ENCODE peak calls at places on chromosomes 3 and 15, in five cellular contexts. One of them, this sample, is unnamed.

GRCh38 chr15:58434334-58434888 is 2.6 kb downstream of the LIPC start:
- DNase-seq in ELF-1: peak; percentile 34
- DNase-seq in AML-193: no peak
- DNase-seq in globus pallidus: no peak
- DNase-seq in hypothalamus: no peak
- DNase-seq in this sample: no peak

GRCh38 chr3:102449341-102449740 is 14.5 kb downstream of the ZPLD1 start:
- DNase-seq in hypothalamus: no peak
- DNase-seq in ELF-1: no peak
- DNase-seq in AML-193: no peak
- DNase-seq in globus pallidus: no peak
- DNase-seq in this sample: no peak

GRCh38 chr3:5282703-5283102 is 95.2 kb downstream of the EDEM1 start:
- DNase-seq in globus pallidus: no peak
- DNase-seq in hypothalamus: no peak
- DNase-seq in ELF-1: no peak
- DNase-seq in AML-193: no peak
- DNase-seq in this sample: no peak

GRCh38 chr3:51975857-51976549 is 1.1 kb downstream of the ABHD14A start:
- DNase-seq in ELF-1: peak; percentile 54
- DNase-seq in AML-193: no peak
- DNase-seq in hypothalamus: peak; percentile 74
- DNase-seq in globus pallidus: peak; percentile 82
- DNase-seq in this sample: peak; percentile 83

GRCh38 chr15:38690737-38691332 is 126.2 kb upstream of the RASGRP1 start:
- DNase-seq in hypothalamus: no peak
- DNase-seq in ELF-1: peak; percentile 83
- DNase-seq in globus pallidus: peak; percentile 64
- DNase-seq in AML-193: peak; percentile 60
- DNase-seq in this sample: peak; percentile 81

GRCh38 chr15:89395996-89396395 is 61.4 kb upstream of the POLG start:
- DNase-seq in globus pallidus: no peak
- DNase-seq in AML-193: peak; percentile 93
- DNase-seq in ELF-1: no peak
- DNase-seq in hypothalamus: no peak
- DNase-seq in this sample: no peak

GRCh38 chr3:119570229-119570628 is 9.1 kb upstream of the ADPRH start:
- DNase-seq in AML-193: no peak
- DNase-seq in globus pallidus: peak; percentile 54
- DNase-seq in ELF-1: no peak
- DNase-seq in hypothalamus: no peak
- DNase-seq in this sample: peak; percentile 76

GRCh38 chr3:31960793-31961431 is 20.1 kb downstream of the OSBPL10 start:
- DNase-seq in AML-193: no peak
- DNase-seq in hypothalamus: no peak
- DNase-seq in globus pallidus: no peak
- DNase-seq in ELF-1: peak; percentile 32
- DNase-seq in this sample: no peak

GRCh38 chr3:139288266-139288821 is 55.5 kb upstream of the MRPS22 start:
- DNase-seq in ELF-1: peak; percentile 41
- DNase-seq in globus pallidus: no peak
- DNase-seq in hypothalamus: no peak
- DNase-seq in AML-193: no peak
- DNase-seq in this sample: no peak

GRCh38 chr3:37892917-37893595 is 31.4 kb downstream of the CTDSPL start:
- DNase-seq in globus pallidus: peak; percentile 24
- DNase-seq in ELF-1: no peak
- DNase-seq in AML-193: no peak
- DNase-seq in hypothalamus: no peak
- DNase-seq in this sample: peak; percentile 52

GRCh38 chr15:80547264-80547663 is 143.1 kb downstream of the ARNT2 start:
- DNase-seq in hypothalamus: no peak
- DNase-seq in ELF-1: no peak
- DNase-seq in AML-193: no peak
- DNase-seq in globus pallidus: no peak
- DNase-seq in this sample: no peak

GRCh38 chr3:16066975-16067374 is 107.5 kb upstream of the GALNT15 start:
- DNase-seq in hypothalamus: no peak
- DNase-seq in AML-193: no peak
- DNase-seq in globus pallidus: no peak
- DNase-seq in ELF-1: no peak
- DNase-seq in this sample: no peak

GRCh38 chr3:47578691-47579632 is at the start of gene CSPG5:
- DNase-seq in AML-193: no peak
- DNase-seq in hypothalamus: no peak
- DNase-seq in globus pallidus: peak; percentile 15
- DNase-seq in ELF-1: peak; percentile 21
- DNase-seq in this sample: no peak

GRCh38 chr3:157700405-157700804 is 197.2 kb upstream of the VEPH1 start:
- DNase-seq in ELF-1: peak; percentile 6
- DNase-seq in AML-193: no peak
- DNase-seq in hypothalamus: no peak
- DNase-seq in globus pallidus: peak; percentile 40
- DNase-seq in this sample: peak; percentile 57

GRCh38 chr15:100172356-100173024 is 169.3 kb downstream of the ADAMTS17 start:
- DNase-seq in globus pallidus: no peak
- DNase-seq in AML-193: no peak
- DNase-seq in ELF-1: no peak
- DNase-seq in hypothalamus: no peak
- DNase-seq in this sample: no peak

GRCh38 chr3:186413615-186414415 is 51.8 kb upstream of the DGKG start:
- DNase-seq in globus pallidus: peak; percentile 59
- DNase-seq in ELF-1: peak; percentile 40
- DNase-seq in AML-193: no peak
- DNase-seq in hypothalamus: peak; percentile 62
- DNase-seq in this sample: peak; percentile 55

GRCh38 chr3:4984511-4984864 is 5.3 kb downstream of the BHLHE40 start:
- DNase-seq in AML-193: no peak
- DNase-seq in globus pallidus: no peak
- DNase-seq in ELF-1: no peak
- DNase-seq in hypothalamus: no peak
- DNase-seq in this sample: peak; percentile 30

GRCh38 chr3:152899306-152899705 is 64.4 kb downstream of the P2RY1 start:
- DNase-seq in AML-193: no peak
- DNase-seq in ELF-1: no peak
- DNase-seq in globus pallidus: no peak
- DNase-seq in hypothalamus: no peak
- DNase-seq in this sample: peak; percentile 8

GRCh38 chr3:55662683-55663082 is 175.6 kb upstream of the WNT5A start:
- DNase-seq in hypothalamus: no peak
- DNase-seq in ELF-1: no peak
- DNase-seq in AML-193: no peak
- DNase-seq in globus pallidus: no peak
- DNase-seq in this sample: no peak

GRCh38 chr3:113264249-113264648 is 52.9 kb downstream of the BOC start:
- DNase-seq in hypothalamus: no peak
- DNase-seq in globus pallidus: no peak
- DNase-seq in ELF-1: peak; percentile 80
- DNase-seq in AML-193: no peak
- DNase-seq in this sample: peak; percentile 44

GRCh38 chr3:5218815-5219214 is 31.3 kb downstream of the EDEM1 start:
- DNase-seq in AML-193: no peak
- DNase-seq in hypothalamus: no peak
- DNase-seq in ELF-1: no peak
- DNase-seq in globus pallidus: no peak
- DNase-seq in this sample: no peak

GRCh38 chr3:117692416-117692995 is 982.9 kb downstream of the TUSC7 start:
- DNase-seq in globus pallidus: no peak
- DNase-seq in AML-193: no peak
- DNase-seq in hypothalamus: no peak
- DNase-seq in ELF-1: peak; percentile 10
- DNase-seq in this sample: no peak

GRCh38 chr15:98983333-98983732 is 24.3 kb downstream of the PGPEP1L start:
- DNase-seq in AML-193: peak; percentile 77
- DNase-seq in globus pallidus: peak; percentile 6
- DNase-seq in ELF-1: no peak
- DNase-seq in hypothalamus: no peak
- DNase-seq in this sample: peak; percentile 14

GRCh38 chr15:62099171-62099601 is 32.4 kb downstream of the C2CD4A start:
- DNase-seq in ELF-1: no peak
- DNase-seq in AML-193: no peak
- DNase-seq in hypothalamus: no peak
- DNase-seq in globus pallidus: no peak
- DNase-seq in this sample: no peak

GRCh38 chr15:89227425-89227824 is 6.0 kb upstream of the RLBP1 start:
- DNase-seq in AML-193: no peak
- DNase-seq in globus pallidus: no peak
- DNase-seq in ELF-1: no peak
- DNase-seq in hypothalamus: no peak
- DNase-seq in this sample: no peak